ENCODE peak calls at places on chromosomes 1 and 21, in four cellular contexts. One of them, this sample, is unnamed.

GRCh38 chr1:43883321-43883720 is 50.3 kb upstream of the ARTN start:
- DNase-seq in A549: no peak
- DNase-seq in K562: no peak
- DNase-seq in stomach: no peak
- DNase-seq in this sample: peak; percentile 15

GRCh38 chr1:19274636-19275035 is 13.9 kb downstream of the AKR7A3 start:
- DNase-seq in A549: no peak
- DNase-seq in K562: no peak
- DNase-seq in stomach: no peak
- DNase-seq in this sample: no peak

GRCh38 chr1:44254392-44254791 is 41.1 kb downstream of the DMAP1 start:
- DNase-seq in A549: no peak
- DNase-seq in K562: no peak
- DNase-seq in stomach: no peak
- DNase-seq in this sample: no peak

GRCh38 chr1:117179471-117179870 is 31.3 kb downstream of the VTCN1 start:
- DNase-seq in A549: no peak
- DNase-seq in K562: no peak
- DNase-seq in stomach: no peak
- DNase-seq in this sample: no peak

GRCh38 chr1:244349103-244349531 is 102.6 kb downstream of the ADSS2 start:
- DNase-seq in A549: peak; percentile 15
- DNase-seq in K562: no peak
- DNase-seq in stomach: no peak
- DNase-seq in this sample: no peak

GRCh38 chr1:87826639-87827345 is 498.1 kb downstream of the LMO4 start:
- DNase-seq in A549: no peak
- DNase-seq in K562: peak; percentile 51
- DNase-seq in stomach: no peak
- DNase-seq in this sample: peak; percentile 34

GRCh38 chr1:172287207-172287606 is 133.3 kb upstream of the C1orf105 start:
- DNase-seq in A549: no peak
- DNase-seq in K562: no peak
- DNase-seq in stomach: peak; percentile 28
- DNase-seq in this sample: peak; percentile 14

GRCh38 chr1:42817976-42818375 is 779 bp upstream of the SVBP start:
- DNase-seq in A549: no peak
- DNase-seq in K562: no peak
- DNase-seq in stomach: no peak
- DNase-seq in this sample: no peak

GRCh38 chr1:16631248-16632043 is 18.1 kb upstream of the NBPF1 start:
- DNase-seq in A549: no peak
- DNase-seq in K562: peak; percentile 49
- DNase-seq in stomach: peak; percentile 34
- DNase-seq in this sample: peak; percentile 29

GRCh38 chr1:3058263-3059030 is 10.6 kb upstream of the PRDM16 start:
- DNase-seq in A549: no peak
- DNase-seq in K562: no peak
- DNase-seq in stomach: peak; percentile 11
- DNase-seq in this sample: no peak

GRCh38 chr1:164382384-164382783 is 176.6 kb upstream of the PBX1 start:
- DNase-seq in A549: no peak
- DNase-seq in K562: no peak
- DNase-seq in stomach: no peak
- DNase-seq in this sample: no peak

GRCh38 chr1:227447531-227447990 is 115.8 kb upstream of the ZNF678 start:
- DNase-seq in A549: peak; percentile 57
- DNase-seq in K562: no peak
- DNase-seq in stomach: no peak
- DNase-seq in this sample: no peak

DNA sequence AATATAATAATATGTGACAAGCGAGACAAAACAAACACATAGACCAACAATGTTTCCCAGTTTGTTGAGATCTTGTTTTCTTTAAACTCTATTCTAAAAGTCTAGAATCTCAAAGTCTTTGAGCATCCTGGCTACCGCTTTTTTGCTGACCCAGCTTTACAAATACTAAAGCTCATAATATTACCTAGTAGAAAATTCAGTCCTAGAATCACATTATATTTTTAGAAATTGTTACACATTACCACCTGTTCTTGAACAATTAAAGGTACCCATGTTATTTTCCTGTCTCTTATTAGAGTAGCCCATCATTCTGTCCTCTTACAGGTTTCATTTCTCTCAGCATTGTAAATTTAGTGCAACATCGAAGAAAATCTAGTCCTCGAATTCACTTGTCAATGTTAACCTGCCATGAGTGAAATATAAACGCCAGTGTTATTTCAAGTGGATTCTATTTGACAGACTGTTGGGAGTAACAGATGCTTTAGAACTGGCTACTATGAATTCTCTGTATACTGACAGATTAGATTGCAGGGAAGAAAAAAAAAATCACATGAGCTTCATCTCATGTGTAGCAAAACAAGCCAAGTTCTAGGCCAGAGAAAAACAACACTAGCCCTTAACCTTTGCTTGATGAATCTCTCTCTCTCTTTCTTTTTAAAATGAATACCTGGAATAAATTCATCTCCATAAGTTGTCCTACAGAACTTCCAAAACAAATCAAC is 851.2 kb upstream of the ADAMTS5 start:
- DNase-seq in A549: no peak
- DNase-seq in K562: no peak
- DNase-seq in stomach: no peak
- DNase-seq in this sample: no peak
- TF ChIP-seq EP300 in A549: no peak
- TF ChIP-seq EP300 in K562: no peak
- TF ChIP-seq EP300 in stomach: no peak
- TF ChIP-seq EP300 in this sample: no peak

DNA sequence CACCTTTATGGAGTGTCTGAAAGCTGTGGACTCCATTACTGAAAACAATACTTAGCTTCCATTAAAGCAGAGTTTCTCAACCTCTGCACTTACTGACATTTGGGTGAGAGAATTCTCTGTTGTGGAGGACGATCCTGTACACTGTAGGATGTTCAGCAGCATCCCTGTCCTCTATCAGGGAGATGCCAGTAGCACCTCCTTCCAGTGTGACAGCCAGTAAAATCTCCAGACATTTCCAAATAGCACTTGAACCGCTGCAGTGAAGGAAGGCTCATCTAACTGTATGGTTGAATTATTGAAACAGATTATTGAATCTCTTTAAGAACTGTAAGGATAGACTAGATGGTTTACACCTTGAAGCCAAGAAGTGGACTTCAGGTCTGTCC is 3.1 kb downstream of the PRDM2 start:
- DNase-seq in A549: no peak
- DNase-seq in K562: no peak
- DNase-seq in stomach: no peak
- DNase-seq in this sample: no peak
- H3K27ac ChIP-seq in A549: no peak overlapping the region
- H3K27ac ChIP-seq in K562: no peak overlapping the region
- H3K27ac ChIP-seq in stomach: peak overlapping the region; percentile 79
- H3K27ac ChIP-seq in this sample: peak overlapping the region; percentile 9

GRCh38 chr1:234478152-234478480 is 863 bp downstream of the TARBP1 start:
- DNase-seq in A549: peak; percentile 33
- DNase-seq in K562: peak; percentile 70
- DNase-seq in stomach: peak; percentile 78
- DNase-seq in this sample: peak; percentile 81
- TF ChIP-seq POLR2A in A549: peak; percentile 16
- TF ChIP-seq POLR2A in K562: no peak
- TF ChIP-seq POLR2A in stomach: no peak
- TF ChIP-seq POLR2A in this sample: peak; percentile 40

GRCh38 chr21:39340687-39341086 is 8.2 kb downstream of the HMGN1 start:
- DNase-seq in A549: no peak
- DNase-seq in K562: no peak
- DNase-seq in stomach: no peak
- DNase-seq in this sample: no peak

GRCh38 chr21:39341249-39341923 is 7.5 kb downstream of the HMGN1 start:
- DNase-seq in A549: no peak
- DNase-seq in K562: no peak
- DNase-seq in stomach: no peak
- DNase-seq in this sample: no peak

GRCh38 chr21:39332175-39332574 is 16.7 kb downstream of the HMGN1 start:
- DNase-seq in A549: no peak
- DNase-seq in K562: no peak
- DNase-seq in stomach: no peak
- DNase-seq in this sample: no peak

GRCh38 chr21:39334611-39335010 is 14.3 kb downstream of the HMGN1 start:
- DNase-seq in A549: no peak
- DNase-seq in K562: no peak
- DNase-seq in stomach: no peak
- DNase-seq in this sample: no peak

DNA sequence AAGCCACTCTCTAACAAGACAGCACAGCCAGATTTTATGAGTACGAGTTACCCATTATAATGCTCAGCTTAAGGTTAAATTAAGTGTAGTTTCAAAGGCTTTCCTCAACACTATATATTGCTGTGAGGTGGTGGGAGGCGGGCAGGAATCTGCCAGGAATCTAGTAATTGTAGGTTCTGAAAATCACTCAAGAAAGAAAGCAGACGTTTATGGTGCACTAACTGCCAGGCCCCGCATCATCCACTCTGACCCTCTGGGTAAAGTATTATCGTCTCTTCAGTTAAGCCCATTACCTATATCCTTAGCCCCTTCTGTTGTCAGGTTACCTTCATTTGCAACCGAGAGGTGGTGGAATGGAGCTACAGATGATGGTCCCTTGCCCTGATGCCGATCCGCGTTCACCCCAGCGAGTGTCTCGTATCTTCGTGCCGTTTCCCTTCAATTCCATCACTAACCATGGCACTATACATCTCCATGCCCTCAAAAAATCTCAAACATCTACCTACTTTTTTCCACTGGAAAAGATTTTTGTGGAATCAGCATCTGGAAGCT is 12.4 kb downstream of the HMGN1 start:
- DNase-seq in A549: no peak
- DNase-seq in K562: no peak
- DNase-seq in stomach: no peak
- DNase-seq in this sample: no peak
- TF ChIP-seq EP300 in A549: no peak
- TF ChIP-seq EP300 in K562: no peak
- TF ChIP-seq EP300 in stomach: no peak
- TF ChIP-seq EP300 in this sample: no peak

GRCh38 chr1:22231068-22231593 is 88.2 kb upstream of the WNT4 start:
- DNase-seq in A549: no peak
- DNase-seq in K562: no peak
- DNase-seq in stomach: no peak
- DNase-seq in this sample: no peak
- H3K27ac ChIP-seq in A549: no peak overlapping the region
- H3K27ac ChIP-seq in K562: no peak overlapping the region
- H3K27ac ChIP-seq in stomach: no peak overlapping the region
- H3K27ac ChIP-seq in this sample: no peak overlapping the region

DNA sequence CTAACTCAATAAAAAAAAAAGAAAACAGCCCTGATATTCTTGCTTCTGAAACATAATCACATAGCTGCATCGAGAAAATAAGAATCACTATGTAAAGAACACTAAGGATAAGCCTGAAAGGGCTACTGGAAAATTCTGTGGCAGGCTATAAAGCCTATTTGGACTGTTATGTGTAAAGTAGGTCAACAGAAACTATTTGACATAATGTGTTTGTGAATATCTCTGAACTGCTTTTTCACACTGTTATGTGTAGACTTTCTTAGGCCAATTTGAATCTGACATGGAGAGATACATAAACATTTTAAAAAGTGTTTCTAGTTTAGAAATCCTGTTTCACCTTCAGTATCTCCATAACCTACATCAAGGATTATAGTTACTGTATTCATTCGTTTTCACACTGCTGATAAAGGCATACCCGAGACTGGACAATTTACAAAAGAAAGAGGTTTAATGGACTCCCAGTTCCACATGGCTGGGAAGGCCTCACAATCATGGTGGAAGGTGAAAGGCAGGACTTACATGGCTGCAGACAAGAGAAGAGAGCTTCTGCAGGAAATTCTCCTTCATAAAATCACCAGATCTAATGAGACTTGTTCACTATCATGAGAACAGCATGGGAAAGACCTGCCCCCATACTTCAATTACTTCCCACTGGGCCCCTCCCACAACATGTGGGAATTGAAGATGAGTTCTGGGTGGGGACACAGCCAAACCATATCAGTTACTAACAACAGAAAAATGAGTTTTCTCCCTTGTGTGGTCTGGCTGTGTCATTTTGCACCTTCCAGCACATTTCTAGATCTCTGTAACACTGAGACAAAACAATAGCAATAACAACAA is 741.6 kb downstream of the KCNT2 start:
- DNase-seq in A549: no peak
- DNase-seq in K562: peak; percentile 24
- DNase-seq in stomach: no peak
- DNase-seq in this sample: no peak
- TF ChIP-seq POLR2A in A549: no peak
- TF ChIP-seq POLR2A in K562: peak; percentile 77
- TF ChIP-seq POLR2A in stomach: no peak
- TF ChIP-seq POLR2A in this sample: no peak

GRCh38 chr1:27569506-27570382 is 34.2 kb downstream of the AHDC1 start:
- DNase-seq in A549: no peak
- DNase-seq in K562: peak; percentile 55
- DNase-seq in stomach: no peak
- DNase-seq in this sample: no peak
- TF ChIP-seq EP300 in A549: no peak
- TF ChIP-seq EP300 in K562: no peak
- TF ChIP-seq EP300 in stomach: no peak
- TF ChIP-seq EP300 in this sample: no peak

DNA sequence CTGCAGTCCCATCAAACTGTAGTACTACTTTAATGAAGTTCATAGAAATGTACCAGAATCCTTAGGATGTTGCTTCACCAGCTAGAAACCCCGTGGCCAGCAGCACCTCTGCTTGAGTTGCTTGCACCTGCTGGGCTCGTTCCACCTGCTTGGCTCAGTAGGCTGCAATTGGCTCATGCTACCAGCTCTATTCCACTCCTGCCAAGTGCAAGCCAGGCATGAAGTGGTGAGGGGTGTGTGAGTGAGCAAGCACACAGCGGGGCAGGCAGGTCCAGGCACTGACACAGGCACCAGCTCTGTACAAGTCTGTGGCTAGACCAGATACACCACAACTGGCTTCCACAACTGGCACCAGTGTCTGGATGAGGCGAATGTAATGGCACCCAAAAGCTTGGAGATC is 209.9 kb downstream of the AMY1C start:
- DNase-seq in A549: no peak
- DNase-seq in K562: no peak
- DNase-seq in stomach: no peak
- DNase-seq in this sample: no peak
- H3K27ac ChIP-seq in A549: no peak overlapping the region
- H3K27ac ChIP-seq in K562: no peak overlapping the region
- H3K27ac ChIP-seq in stomach: no peak overlapping the region
- H3K27ac ChIP-seq in this sample: no peak overlapping the region